ENCODE peak calls at places on chromosomes 7 and 10, in eight cellular contexts. A, N, I, G, L, V, Y and H are unnamed samples.

GRCh38 chr7:148962823-148963582 is 65.3 kb downstream of the PDIA4 start:
- DNase-seq in V (peak), I (peak), Y (peak), G (peak), N (peak), L (no peak), A (peak), H (peak)

GRCh38 chr7:114988755-114989154 is 66.9 kb downstream of the MDFIC start:
- DNase-seq in N (peak), L (peak), Y (no peak), V (peak), G (no peak), I (peak), A (no peak), H (peak)

GRCh38 chr10:17735166-17735941 is 16.6 kb upstream of the TMEM236 start:
- DNase-seq in L (no peak), N (no peak), A (no peak), V (no peak), Y (no peak), I (peak), G (no peak), H (no peak)

GRCh38 chr10:49595713-49596492 is 14.2 kb upstream of the SLC18A3 start:
- DNase-seq in I (peak), N (no peak), Y (no peak), V (no peak), L (no peak), A (no peak), G (no peak), H (no peak)

GRCh38 chr7:45574521-45575500 is 643 bp downstream of the ADCY1 start:
- DNase-seq in G (no peak), N (no peak), I (peak), V (peak), L (no peak), Y (peak), A (no peak), H (peak)

GRCh38 chr7:23907012-23907411 is 197.0 kb downstream of the STK31 start:
- DNase-seq in Y (no peak), L (no peak), G (no peak), N (no peak), V (peak), A (no peak), I (peak), H (peak)

GRCh38 chr10:30028006-30028441 is 31.4 kb downstream of the JCAD start:
- DNase-seq in V (no peak), N (no peak), L (peak), Y (peak), G (no peak), A (no peak), I (peak), H (no peak)

GRCh38 chr10:111481271-111482073 is 404.6 kb downstream of the ADRA2A start:
- DNase-seq in I (no peak), L (no peak), G (no peak), Y (no peak), V (peak), A (no peak), N (no peak), H (peak)

GRCh38 chr7:1564603-1565022 is 5.2 kb downstream of the PSMG3 start:
- DNase-seq in V (peak), A (no peak), G (peak), Y (no peak), L (no peak), I (no peak), N (no peak), H (peak)

GRCh38 chr10:125054664-125055273 is 105.6 kb downstream of the CTBP2 start:
- DNase-seq in G (no peak), I (no peak), L (no peak), N (no peak), V (no peak), Y (no peak), A (no peak), H (no peak)

GRCh38 chr10:30270247-30270646 is 78.8 kb downstream of the MTPAP start:
- DNase-seq in N (no peak), I (peak), Y (no peak), A (peak), G (no peak), V (peak), L (no peak), H (no peak)

GRCh38 chr10:95467162-95467599 is 94.0 kb downstream of the SORBS1 start:
- DNase-seq in L (peak), N (no peak), I (peak), G (no peak), A (no peak), V (no peak), Y (no peak), H (peak)

GRCh38 chr7:6530626-6531491 is 20.4 kb downstream of the GRID2IP start:
- DNase-seq in N (no peak), Y (peak), I (no peak), V (no peak), G (no peak), A (peak), L (no peak), H (no peak)

GRCh38 chr10:112721080-112721698 is 228.9 kb upstream of the TCF7L2 start:
- DNase-seq in Y (peak), G (no peak), I (peak), A (no peak), N (no peak), V (peak), L (no peak), H (peak)

GRCh38 chr10:15704581-15704968 is 15.1 kb downstream of the ITGA8 start:
- DNase-seq in Y (no peak), G (no peak), N (no peak), A (no peak), V (no peak), I (no peak), L (no peak), H (no peak)

GRCh38 chr7:24828871-24829661 is 71.8 kb upstream of the GSDME start:
- DNase-seq in G (no peak), N (no peak), Y (no peak), L (no peak), V (no peak), A (no peak), I (peak), H (no peak)

GRCh38 chr10:3068201-3068967 is 1.0 kb downstream of the PFKP start:
- DNase-seq in I (peak), Y (peak), L (peak), A (peak), N (no peak), V (no peak), G (peak), H (peak)
- TF ChIP-seq CTCF in I (peak), Y (no peak), L (peak), A (no peak), N (peak), V (peak), G (peak), H (peak)

DNA sequence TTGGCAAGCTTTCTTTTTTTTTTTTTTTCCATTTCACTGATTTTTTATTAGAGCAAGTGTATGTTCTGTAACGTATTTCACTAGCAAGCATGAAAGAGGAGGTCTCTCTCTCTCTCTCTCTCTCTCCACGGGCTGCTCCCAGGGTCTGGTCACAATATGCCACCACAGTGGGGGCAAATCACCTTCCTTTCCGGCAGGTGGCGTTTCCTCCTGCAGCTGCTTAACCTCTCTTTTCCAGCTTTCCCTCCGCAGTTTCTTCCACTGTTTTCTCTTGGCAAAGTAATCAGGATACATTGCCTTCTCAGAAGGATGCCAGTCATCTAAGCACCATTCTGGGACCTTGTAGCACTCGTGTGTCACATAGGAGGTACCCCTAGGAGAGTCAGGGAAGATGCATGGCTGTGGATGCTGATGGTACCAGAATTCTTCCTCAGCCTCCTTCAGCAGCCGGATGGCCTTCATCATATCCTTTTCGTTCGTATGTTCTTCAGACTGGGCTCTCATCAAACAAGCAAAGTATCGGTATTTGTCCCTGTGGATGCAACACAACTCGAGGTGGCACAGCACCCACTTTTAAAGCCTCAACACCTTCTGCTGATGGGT is 197.3 kb upstream of the PODXL start:
- DNase-seq in I (peak), G (no peak), V (peak), L (no peak), Y (no peak), A (peak), N (no peak), H (peak)
- TF ChIP-seq CTCF in I (peak), G (no peak), V (peak), L (no peak), Y (no peak), A (peak), N (peak), H (no peak)

DNA sequence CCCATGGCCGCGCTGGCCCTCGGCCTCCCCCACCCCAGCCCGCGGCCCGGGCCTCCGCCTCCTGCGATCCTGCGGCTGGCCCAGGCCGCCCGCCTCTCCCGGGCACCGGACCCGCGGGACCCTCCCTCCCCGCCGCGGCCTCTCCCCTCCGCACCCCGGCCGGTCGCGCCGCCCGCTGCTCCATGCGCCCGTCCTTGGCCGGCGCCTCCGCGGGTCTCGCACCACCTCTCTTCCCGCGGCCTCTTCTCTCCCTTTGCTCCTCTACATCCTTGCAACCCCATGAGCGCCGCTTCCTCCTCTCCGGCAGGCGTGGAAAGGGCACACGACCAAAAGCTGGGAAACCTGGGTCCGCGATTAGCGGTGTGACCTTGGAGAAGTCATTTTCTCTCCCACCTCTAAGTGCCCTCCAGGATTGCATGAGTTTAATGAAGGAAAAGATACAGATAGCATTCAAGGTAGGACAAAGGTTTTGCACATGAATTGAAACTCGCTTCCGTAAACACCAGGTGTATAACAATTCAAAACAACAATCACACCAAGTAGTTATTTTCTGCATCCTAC is 449 bp upstream of the SRPK2 start:
- DNase-seq in I (peak), G (peak), N (no peak), L (no peak), Y (peak), V (peak), A (peak), H (peak)
- TF ChIP-seq CTCF in I (no peak), G (no peak), N (no peak), L (no peak), Y (no peak), V (no peak), A (no peak), H (no peak)

GRCh38 chr10:60441515-60441914 is 51.8 kb upstream of the ANK3 start:
- DNase-seq in Y (peak), G (no peak), A (peak), N (no peak), L (no peak), V (peak), I (peak), H (no peak)
- TF ChIP-seq CTCF in Y (no peak), G (peak), A (peak), N (peak), L (peak), V (no peak), I (peak), H (peak)

DNA sequence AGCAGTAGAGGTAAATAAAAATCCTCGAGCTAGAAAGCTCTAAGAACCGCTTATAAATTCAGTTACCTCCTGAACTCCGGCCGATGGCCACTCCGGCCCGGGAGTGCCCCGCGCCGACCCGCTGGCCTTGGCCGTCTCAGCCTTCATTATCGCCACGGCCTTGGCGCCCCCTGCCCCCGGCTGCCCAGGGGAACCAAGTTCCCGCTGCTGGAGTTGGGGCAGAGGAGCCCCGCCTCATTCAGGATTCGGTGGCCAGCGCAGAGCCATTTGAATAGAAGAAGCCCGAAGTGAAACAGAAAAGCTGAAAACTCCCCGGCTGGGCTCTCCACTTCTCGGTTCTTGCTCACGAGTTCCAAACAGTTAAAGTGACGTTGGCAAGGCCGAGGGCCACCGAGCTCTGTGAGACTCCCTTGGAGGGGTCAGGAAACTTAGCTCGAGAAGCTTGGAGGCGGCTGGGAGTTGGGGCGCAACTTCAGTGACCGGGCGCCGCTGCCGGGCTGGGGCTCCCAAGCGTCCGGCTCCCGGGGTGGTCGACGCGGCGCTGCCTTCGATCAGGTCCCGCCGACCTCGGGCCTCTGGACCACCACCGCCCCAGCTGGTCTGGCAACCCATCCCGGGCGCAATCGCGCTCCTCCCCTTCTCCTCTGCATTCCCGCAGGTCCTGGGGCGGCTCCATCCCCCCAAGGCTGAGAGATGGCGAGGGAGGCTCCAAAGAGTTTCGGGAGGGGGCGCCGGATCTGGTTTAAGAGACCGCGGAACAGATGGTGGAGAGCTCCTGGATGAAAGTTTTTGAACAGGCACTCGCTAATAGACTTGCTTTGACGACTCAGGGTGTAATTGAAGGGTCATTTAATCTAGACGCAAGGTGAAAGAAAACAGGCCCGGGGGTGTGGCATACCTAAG is 5.8 kb upstream of the FEZF1 start:
- DNase-seq in L (no peak), A (no peak), V (no peak), Y (peak), N (no peak), G (no peak), I (peak), H (no peak)
- TF ChIP-seq CTCF in L (no peak), A (no peak), V (no peak), Y (no peak), N (no peak), G (no peak), I (no peak), H (no peak)

GRCh38 chr10:26725837-26726727 is 28.6 kb downstream of the PDSS1 start:
- DNase-seq in Y (peak), N (peak), G (peak), I (peak), L (no peak), V (peak), A (peak), H (peak)
- TF ChIP-seq CTCF in Y (peak), N (peak), G (peak), I (peak), L (peak), V (peak), A (peak), H (peak)

GRCh38 chr7:33623267-33623666 is 282.1 kb upstream of the BMPER start:
- DNase-seq in L (no peak), Y (no peak), V (no peak), A (no peak), I (no peak), G (no peak), N (no peak), H (no peak)

GRCh38 chr7:33628894-33629293 is 276.4 kb upstream of the BMPER start:
- DNase-seq in N (no peak), L (no peak), G (no peak), Y (no peak), I (no peak), A (no peak), V (no peak), H (no peak)

GRCh38 chr7:33624172-33624571 is 281.2 kb upstream of the BMPER start:
- DNase-seq in I (no peak), A (no peak), L (no peak), Y (no peak), N (no peak), V (no peak), G (no peak), H (no peak)

GRCh38 chr7:33632322-33632721 is 273.0 kb upstream of the BMPER start:
- DNase-seq in L (no peak), I (no peak), N (no peak), V (no peak), G (no peak), A (no peak), Y (no peak), H (no peak)

GRCh38 chr7:33627741-33628140 is 277.6 kb upstream of the BMPER start:
- DNase-seq in N (no peak), L (no peak), I (no peak), G (no peak), A (no peak), V (no peak), Y (no peak), H (no peak)
- TF ChIP-seq CTCF in N (no peak), L (no peak), I (no peak), G (no peak), A (no peak), V (no peak), Y (no peak), H (no peak)

GRCh38 chr10:34651381-34651780 is 163.7 kb downstream of the PARD3 start:
- DNase-seq in I (no peak), L (no peak), G (no peak), Y (no peak), A (no peak), V (no peak), N (no peak), H (no peak)
- TF ChIP-seq CTCF in I (no peak), L (no peak), G (no peak), Y (no peak), A (no peak), V (no peak), N (no peak), H (no peak)

DNA sequence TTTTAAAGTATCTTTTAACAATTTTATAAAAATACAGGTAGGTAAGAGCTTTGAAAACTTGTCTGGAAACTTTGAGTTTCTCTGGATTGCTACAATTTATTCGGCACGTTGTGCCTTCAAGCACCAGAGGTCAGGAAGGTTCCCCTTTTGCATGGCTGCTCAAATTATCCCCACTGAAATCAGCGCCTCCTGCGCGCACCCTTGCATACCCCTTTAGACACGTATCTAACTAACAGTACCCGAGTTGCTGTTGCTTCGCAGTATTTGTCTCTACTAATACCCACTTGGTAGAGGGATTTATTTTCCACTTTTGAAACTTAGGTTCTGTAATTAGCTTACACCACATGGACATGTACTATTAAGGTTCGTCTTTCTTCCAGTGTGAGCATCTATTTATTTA is 1.6 kb downstream of the MEOX2 start:
- DNase-seq in Y (no peak), L (no peak), G (no peak), V (no peak), A (no peak), I (no peak), N (no peak), H (no peak)
- TF ChIP-seq CTCF in Y (no peak), L (peak), G (no peak), V (no peak), A (no peak), I (no peak), N (no peak), H (no peak)

GRCh38 chr10:54983255-54983654 is 182.2 kb upstream of the PCDH15 start:
- DNase-seq in N (no peak), A (no peak), V (peak), Y (no peak), L (no peak), G (no peak), I (no peak), H (no peak)

GRCh38 chr10:54985732-54986131 is 184.7 kb upstream of the PCDH15 start:
- DNase-seq in L (no peak), N (no peak), Y (peak), I (peak), G (no peak), A (peak), V (peak), H (peak)
- TF ChIP-seq CTCF in L (peak), N (no peak), Y (peak), I (peak), G (peak), A (peak), V (no peak), H (peak)